ENCODE peak calls at places on chromosomes 6 and 20, in six cellular contexts. H is fibroblast of mammary gland, A is H54, N is T-cell, M is ELF-1, O is heart left ventricle. X is an unnamed sample.

GRCh38 chr6:90095788-90096187 is 200.9 kb downstream of the BACH2 start:
- DNase-seq in H (peak; percentile 44), A (no peak), N (no peak), M (no peak), O (no peak), X (no peak)

GRCh38 chr6:4281341-4282293 is 146.2 kb upstream of the ECI2 start:
- DNase-seq in H (peak; percentile 25), A (no peak), N (no peak), M (peak; percentile 85), O (peak; percentile 29), X (no peak)

GRCh38 chr6:12381587-12381986 is 91.4 kb downstream of the EDN1 start:
- DNase-seq in H (peak; percentile 19), A (no peak), N (no peak), M (no peak), O (no peak), X (no peak)

GRCh38 chr6:37239950-37240713 is 17.4 kb upstream of the TBC1D22B start:
- DNase-seq in H (peak; percentile 100), A (peak; percentile 28), N (peak; percentile 59), M (no peak), O (peak; percentile 94), X (peak; percentile 90)

GRCh38 chr6:168441434-168442391 is 729 bp downstream of the SMOC2 start:
- DNase-seq in H (no peak), A (no peak), N (no peak), M (no peak), O (no peak), X (no peak)

GRCh38 chr6:67717281-67717680 is 917.8 kb upstream of the ADGRB3 start:
- DNase-seq in H (no peak), A (no peak), N (no peak), M (no peak), O (no peak), X (no peak)

GRCh38 chr6:143754204-143754603 is 76.4 kb downstream of the PHACTR2 start:
- DNase-seq in H (no peak), A (no peak), N (no peak), M (no peak), O (no peak), X (peak; percentile 11)

GRCh38 chr20:3405696-3406358 is 1.6 kb downstream of the DNAAF9 start:
- DNase-seq in H (peak; percentile 6), A (no peak), N (no peak), M (no peak), O (no peak), X (no peak)

GRCh38 chr6:90101403-90101802 is 195.2 kb downstream of the BACH2 start:
- DNase-seq in H (no peak), A (no peak), N (no peak), M (no peak), O (no peak), X (no peak)

GRCh38 chr6:15026832-15027231 is 219.0 kb upstream of the JARID2 start:
- DNase-seq in H (no peak), A (no peak), N (no peak), M (no peak), O (no peak), X (peak; percentile 89)

GRCh38 chr20:38123021-38123587 is 42.0 kb downstream of the TGM2 start:
- DNase-seq in H (no peak), A (no peak), N (no peak), M (peak; percentile 76), O (no peak), X (peak; percentile 63)

GRCh38 chr6:41626022-41626421 is 12.2 kb upstream of the MDFI start:
- DNase-seq in H (no peak), A (no peak), N (no peak), M (no peak), O (no peak), X (no peak)

GRCh38 chr6:129713806-129714338 is 3.9 kb upstream of the ARHGAP18 start:
- DNase-seq in H (no peak), A (no peak), N (no peak), M (no peak), O (no peak), X (no peak)

GRCh38 chr6:91149246-91149645 is 562.4 kb upstream of the MAP3K7 start:
- DNase-seq in H (no peak), A (no peak), N (no peak), M (no peak), O (no peak), X (no peak)

GRCh38 chr6:52566853-52567279 is 10.0 kb downstream of the TRAM2 start:
- DNase-seq in H (peak; percentile 100), A (no peak), N (no peak), M (peak; percentile 83), O (no peak), X (peak; percentile 100)

GRCh38 chr6:136738178-136739057 is 53.9 kb downstream of the MAP3K5 start:
- DNase-seq in H (peak; percentile 58), A (no peak), N (no peak), M (no peak), O (no peak), X (no peak)

GRCh38 chr6:29424575-29424974 is 9.8 kb downstream of the OR12D1 start:
- DNase-seq in H (no peak), A (no peak), N (no peak), M (no peak), O (no peak), X (no peak)

GRCh38 chr6:158416841-158417759 is 104.8 kb downstream of the TULP4 start:
- DNase-seq in H (no peak), A (no peak), N (no peak), M (no peak), O (no peak), X (peak; percentile 93)

GRCh38 chr6:35146453-35146852 is 5.3 kb upstream of the TCP11 start:
- DNase-seq in H (peak; percentile 54), A (no peak), N (no peak), M (peak; percentile 69), O (peak; percentile 25), X (peak; percentile 68)

GRCh38 chr20:32957451-32957850 is 46.8 kb downstream of the SUN5 start:
- DNase-seq in H (no peak), A (no peak), N (no peak), M (no peak), O (no peak), X (no peak)

GRCh38 chr20:63202021-63202420 is 13.9 kb downstream of the YTHDF1 start:
- DNase-seq in H (no peak), A (no peak), N (no peak), M (no peak), O (no peak), X (no peak)

GRCh38 chr6:14625173-14625895 is 507.8 kb downstream of the CD83 start:
- DNase-seq in H (no peak), A (no peak), N (no peak), M (no peak), O (no peak), X (no peak)

GRCh38 chr6:149181304-149181703 is 136.2 kb upstream of the TAB2 start:
- DNase-seq in H (no peak), A (no peak), N (no peak), M (no peak), O (no peak), X (no peak)

GRCh38 chr6:144344651-144345050 is 59.5 kb downstream of the UTRN start:
- DNase-seq in H (no peak), A (no peak), N (no peak), M (no peak), O (no peak), X (no peak)

GRCh38 chr6:170405311-170405975 is 98.9 kb downstream of the FAM120B start:
- DNase-seq in H (peak; percentile 95), A (peak; percentile 47), N (no peak), M (peak; percentile 33), O (no peak), X (peak; percentile 97)

GRCh38 chr6:1390071-1390804 is 862 bp downstream of the FOXF2 start:
- DNase-seq in H (peak; percentile 61), A (no peak), N (no peak), M (peak; percentile 61), O (no peak), X (peak; percentile 47)

GRCh38 chr6:146595981-146596731 is 2.6 kb upstream of the ADGB start:
- DNase-seq in H (no peak), A (no peak), N (no peak), M (no peak), O (no peak), X (no peak)